ENCODE peak calls at places on chromosomes 7 and 10, in six cellular contexts. D is transverse colon; E is CD8-positive, alpha-beta T cell; C is cardiac muscle cell; J is mesenchymal stem cell; S is IMR-90. N is an unnamed sample. For H3K4me1, the result is how much of the 10 kb centered on the place peaks cover.

GRCh38 chr10:35643151-35643975 is 1.3 kb upstream of the FZD8 start:
- DNase-seq in D (peak), E (no peak), C (peak), J (peak), S (peak), N (no peak)

GRCh38 chr10:93999401-93999851 is 5.7 kb downstream of the PLCE1 start:
- DNase-seq in D (peak), E (no peak), C (peak), J (peak), S (peak), N (no peak)

GRCh38 chr10:86536294-86536861 is 14.8 kb upstream of the WAPL start:
- DNase-seq in D (peak), E (peak), C (no peak), J (no peak), S (no peak), N (peak)

GRCh38 chr7:34339061-34339526 is 318.9 kb upstream of the NPSR1 start:
- DNase-seq in D (no peak), E (no peak), C (no peak), J (peak), S (no peak), N (no peak)

GRCh38 chr10:88125766-88126165 is 262.3 kb downstream of the PTEN start:
- DNase-seq in D (no peak), E (no peak), C (no peak), J (no peak), S (no peak), N (no peak)

GRCh38 chr7:84823530-84823929 is 363.3 kb downstream of the SEMA3D start:
- DNase-seq in D (no peak), E (no peak), C (no peak), J (no peak), S (no peak), N (no peak)

GRCh38 chr10:118522791-118523498 is 72.5 kb downstream of the PRLHR start:
- DNase-seq in D (no peak), E (no peak), C (no peak), J (no peak), S (peak), N (no peak)

GRCh38 chr7:44852590-44852989 is 4.7 kb upstream of the H2AZ2 start:
- DNase-seq in D (no peak), E (no peak), C (no peak), J (no peak), S (no peak), N (no peak)

GRCh38 chr7:152369518-152369917 is 66.3 kb downstream of the KMT2C start:
- DNase-seq in D (no peak), E (no peak), C (no peak), J (no peak), S (no peak), N (no peak)

GRCh38 chr10:126955396-126955795 is 50.2 kb downstream of the DOCK1 start:
- DNase-seq in D (no peak), E (no peak), C (no peak), J (no peak), S (no peak), N (no peak)

GRCh38 chr7:100087055-100087750 is 1.6 kb upstream of the COPS6 start:
- DNase-seq in D (no peak), E (no peak), C (no peak), J (peak), S (peak), N (no peak)

DNA sequence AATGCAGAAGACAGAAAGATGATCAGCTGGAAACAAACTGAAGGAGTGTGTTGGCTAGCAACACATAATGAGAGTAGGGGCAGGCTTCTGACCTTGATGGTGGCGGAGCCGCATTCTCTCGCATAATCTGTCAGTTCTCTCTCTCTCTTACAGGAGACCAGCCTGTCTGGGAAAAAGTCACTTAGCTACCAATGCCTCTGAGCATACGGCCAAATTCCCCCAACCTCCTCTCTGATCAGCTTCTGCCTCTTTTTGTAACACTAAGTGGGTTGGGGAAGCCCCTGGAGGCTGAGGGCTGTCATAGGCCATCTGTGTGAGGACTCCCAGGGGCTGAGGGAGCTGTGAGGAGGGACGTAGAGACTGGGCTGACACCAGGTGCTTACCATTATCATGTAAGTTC is 104.6 kb downstream of the HIPK2 start:
- DNase-seq in D (peak), E (no peak), C (peak), J (peak), S (no peak), N (no peak)
- H3K27ac ChIP-seq in D (peak), E (no peak), C (peak), J (peak), S (peak), N (no peak)

DNA sequence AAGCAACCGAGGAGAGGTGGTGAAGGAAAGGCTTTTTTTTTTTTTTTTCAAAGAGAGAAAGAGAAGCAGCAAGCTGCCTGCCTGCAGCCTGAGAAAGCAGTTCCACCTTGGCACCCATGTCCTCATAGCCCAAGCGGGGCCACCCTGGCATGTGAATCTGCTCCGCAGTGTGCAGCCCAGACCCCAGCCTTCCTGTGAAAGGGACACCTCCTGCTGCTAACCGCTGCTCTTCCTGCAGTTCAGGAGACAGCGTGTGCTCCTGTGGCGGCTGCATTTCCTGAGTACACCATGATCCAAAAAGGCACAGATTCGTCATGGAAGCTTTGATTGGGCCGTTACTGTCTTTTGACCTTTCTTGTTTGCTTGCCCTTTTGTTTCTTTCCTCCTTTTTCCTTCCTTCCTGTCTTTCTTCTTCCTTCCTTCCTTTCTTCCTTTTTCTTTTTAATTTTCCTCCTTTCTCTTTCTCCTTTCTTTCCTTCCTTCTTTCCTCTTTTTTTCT is 38.1 kb downstream of the IKZF1 start:
- DNase-seq in D (peak), E (no peak), C (no peak), J (no peak), S (no peak), N (peak)
- H3K4me1 ChIP-seq in D (under half), E (half or more), C (under half), J (under half), S (under half), N (half or more)

GRCh38 chr10:14429043-14429713 is 98.5 kb upstream of the FRMD4A start:
- DNase-seq in D (no peak), E (no peak), C (no peak), J (no peak), S (no peak), N (no peak)
- H3K4me3 ChIP-seq in D (no peak), E (no peak), C (no peak), J (no peak), S (no peak), N (no peak)

GRCh38 chr10:89393898-89394297 is 1.5 kb downstream of the IFIT1 start:
- DNase-seq in D (no peak), E (no peak), C (no peak), J (no peak), S (no peak), N (no peak)
- H3K27ac ChIP-seq in D (peak), E (no peak), C (peak), J (no peak), S (no peak), N (no peak)